ENCODE peak calls at places on chromosome 21, in eight cellular contexts. I is AG09309; L is GM23338; J is endothelial cell; P is activated CD8-positive, alpha-beta T cell treated with anti-CD3 and anti-CD28 coated beads for 36 hours; S is H1; T is upper lobe of left lung; M is PC-3. Z is an unnamed sample.
A peak's percentile ranks its signal among the peaks of the same experiment; 100 is the strongest.

GRCh38 chr21:44932366-44933181 is 7.3 kb upstream of the SLX9 start:
- DNase-seq in I (no peak), L (no peak), J (peak; percentile 66), P (peak; percentile 77), S (no peak), T (peak; percentile 94), M (peak; percentile 56), Z (no peak)

GRCh38 chr21:17371470-17371869 is 141.4 kb upstream of the CXADR start:
- DNase-seq in I (no peak), L (peak; percentile 4), J (no peak), P (no peak), S (no peak), T (no peak), M (peak; percentile 40), Z (no peak)

GRCh38 chr21:40255665-40256064 is 388.4 kb downstream of the PCP4 start:
- DNase-seq in I (no peak), L (no peak), J (no peak), P (no peak), S (no peak), T (no peak), M (no peak), Z (no peak)

GRCh38 chr21:42202321-42202720 is 16.6 kb upstream of the ABCG1 start:
- DNase-seq in I (no peak), L (no peak), J (no peak), P (no peak), S (no peak), T (no peak), M (no peak), Z (no peak)

GRCh38 chr21:43195131-43196021 is 26.6 kb downstream of the CRYAA start:
- DNase-seq in I (no peak), L (no peak), J (no peak), P (no peak), S (no peak), T (peak; percentile 61), M (no peak), Z (no peak)

GRCh38 chr21:36079010-36079649 is 9.3 kb downstream of the CBR1 start:
- DNase-seq in I (no peak), L (no peak), J (no peak), P (peak; percentile 60), S (no peak), T (no peak), M (no peak), Z (no peak)

GRCh38 chr21:38905751-38906150 is 100.0 kb downstream of the ETS2 start:
- DNase-seq in I (no peak), L (no peak), J (no peak), P (no peak), S (no peak), T (no peak), M (no peak), Z (no peak)

GRCh38 chr21:44368711-44369446 is 15.5 kb downstream of the TRPM2 start:
- DNase-seq in I (no peak), L (peak; percentile 73), J (no peak), P (no peak), S (no peak), T (peak; percentile 64), M (no peak), Z (no peak)

GRCh38 chr21:38982804-38983203 is 177.1 kb downstream of the ETS2 start:
- DNase-seq in I (no peak), L (no peak), J (no peak), P (no peak), S (no peak), T (no peak), M (no peak), Z (no peak)

GRCh38 chr21:27108228-27108627 is 141.3 kb upstream of the ADAMTS5 start:
- DNase-seq in I (peak; percentile 25), L (no peak), J (no peak), P (no peak), S (no peak), T (no peak), M (peak; percentile 17), Z (peak; percentile 25)

GRCh38 chr21:42092805-42093590 is 21.9 kb downstream of the UMODL1 start:
- DNase-seq in I (no peak), L (no peak), J (no peak), P (no peak), S (no peak), T (no peak), M (no peak), Z (no peak)

GRCh38 chr21:24224411-24224810 is 1382.9 kb downstream of the MRPL39 start:
- DNase-seq in I (no peak), L (no peak), J (no peak), P (no peak), S (no peak), T (no peak), M (no peak), Z (no peak)

GRCh38 chr21:28294046-28294445 is 698.6 kb downstream of the LTN1 start:
- DNase-seq in I (peak; percentile 59), L (no peak), J (no peak), P (no peak), S (no peak), T (no peak), M (peak; percentile 88), Z (no peak)

GRCh38 chr21:40623550-40623949 is 223.4 kb downstream of the DSCAM start:
- DNase-seq in I (no peak), L (no peak), J (no peak), P (no peak), S (no peak), T (no peak), M (no peak), Z (no peak)

GRCh38 chr21:45001134-45002095 is 61.6 kb downstream of the SLX9 start:
- DNase-seq in I (peak; percentile 41), L (no peak), J (no peak), P (no peak), S (no peak), T (peak; percentile 81), M (peak; percentile 94), Z (peak; percentile 59)

GRCh38 chr21:44984428-44984791 is 44.6 kb downstream of the SLX9 start:
- DNase-seq in I (no peak), L (no peak), J (no peak), P (no peak), S (no peak), T (peak; percentile 78), M (no peak), Z (no peak)

GRCh38 chr21:38985423-38986378 is 180.0 kb downstream of the ETS2 start:
- DNase-seq in I (peak; percentile 96), L (no peak), J (no peak), P (peak; percentile 94), S (no peak), T (no peak), M (no peak), Z (peak; percentile 98)

DNA sequence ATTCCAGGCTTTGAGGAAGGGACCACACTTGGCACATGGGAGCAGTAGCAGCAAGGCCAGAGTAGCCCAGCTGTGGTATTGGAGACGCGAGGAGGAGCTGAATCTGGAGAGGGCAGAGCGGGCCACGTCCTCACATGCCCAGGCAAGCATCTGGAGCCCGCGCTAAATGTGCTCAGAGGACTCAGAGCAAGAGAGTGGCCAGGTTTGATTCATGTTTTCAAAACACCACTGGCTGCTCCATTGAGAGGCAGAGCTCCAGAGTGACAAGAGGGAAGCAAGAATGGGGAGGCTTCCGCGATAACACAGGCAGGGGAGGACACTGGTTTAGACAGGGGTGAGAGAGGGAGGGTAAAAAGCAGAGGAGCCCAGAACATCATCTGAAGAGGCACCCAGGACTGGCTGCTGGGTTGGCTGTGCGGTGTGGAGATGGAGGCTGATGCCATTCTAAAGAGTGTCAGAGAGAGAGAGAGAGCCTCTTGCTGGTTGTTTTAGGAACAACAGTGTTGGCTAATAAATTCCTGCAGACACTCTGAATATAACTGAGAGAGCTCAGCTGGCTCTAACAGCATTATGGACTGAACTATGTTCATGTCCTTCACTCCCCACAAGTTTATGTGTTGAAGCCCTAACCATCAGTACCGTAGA is 32.3 kb downstream of the RCAN1 start:
- DNase-seq in I (no peak), L (peak; percentile 70), J (peak; percentile 16), P (peak; percentile 19), S (no peak), T (no peak), M (peak; percentile 54), Z (no peak)
- TF ChIP-seq CTCF in I (peak; percentile 71), L (peak; percentile 49), J (no peak), P (no peak), S (peak; percentile 61), T (peak; percentile 44), M (peak; percentile 64), Z (peak; percentile 49)

GRCh38 chr21:31509108-31510017 is 150.1 kb upstream of the SOD1 start:
- DNase-seq in I (no peak), L (peak; percentile 84), J (peak; percentile 23), P (peak; percentile 92), S (no peak), T (no peak), M (peak; percentile 81), Z (no peak)
- TF ChIP-seq CTCF in I (no peak), L (peak; percentile 74), J (no peak), P (peak; percentile 53), S (peak; percentile 74), T (no peak), M (peak; percentile 86), Z (no peak)

GRCh38 chr21:31347435-31348032 is 3.5 kb upstream of the TIAM1 start:
- DNase-seq in I (no peak), L (peak; percentile 35), J (no peak), P (no peak), S (no peak), T (no peak), M (peak; percentile 84), Z (no peak)
- TF ChIP-seq CTCF in I (peak; percentile 48), L (peak; percentile 57), J (peak; percentile 56), P (peak; percentile 38), S (peak; percentile 41), T (peak; percentile 27), M (peak; percentile 83), Z (peak; percentile 49)

DNA sequence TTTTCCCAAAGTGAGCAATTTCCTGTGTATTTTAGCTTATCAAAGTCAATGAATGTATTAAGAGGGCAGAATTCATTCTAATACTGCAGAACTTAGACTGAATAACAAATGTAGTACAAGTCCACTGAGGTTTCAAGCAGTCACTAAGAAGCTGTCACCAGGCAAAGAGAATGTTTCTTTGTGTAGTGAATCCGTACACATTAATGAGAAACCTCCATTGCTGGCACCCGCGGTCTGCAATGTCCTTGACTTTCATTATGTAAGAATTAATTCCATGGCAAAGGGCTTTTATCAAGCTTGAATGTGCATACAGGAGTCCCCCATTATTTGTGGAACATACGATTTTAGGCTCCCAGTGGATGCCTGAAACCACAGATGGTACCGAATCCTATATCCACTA is 719.5 kb upstream of the TMPRSS15 start:
- DNase-seq in I (no peak), L (no peak), J (no peak), P (no peak), S (no peak), T (no peak), M (no peak), Z (no peak)
- TF ChIP-seq CTCF in I (no peak), L (no peak), J (no peak), P (no peak), S (no peak), T (no peak), M (no peak), Z (no peak)

Z was measured in AG09319.